ENCODE peak calls at places on chromosomes 12 and 14, in five cellular contexts. E is choroid plexus epithelial cell, U is cardiac fibroblast, M is AG10803, F is ascending aorta. G is an unnamed sample.

GRCh38 chr14:69066396-69067171 is 86.3 kb downstream of the DCAF5 start:
- DNase-seq in E (no peak), U (no peak), M (no peak), F (no peak), G (no peak)

GRCh38 chr12:22361785-22362184 is 27.3 kb upstream of the ST8SIA1 start:
- DNase-seq in E (no peak), U (no peak), M (no peak), F (no peak), G (no peak)

GRCh38 chr14:73770977-73771847 is 57.0 kb upstream of the PNMA1 start:
- DNase-seq in E (no peak), U (no peak), M (no peak), F (no peak), G (no peak)

GRCh38 chr12:46468813-46469212 is 96.2 kb upstream of the SLC38A2 start:
- DNase-seq in E (no peak), U (no peak), M (no peak), F (no peak), G (no peak)

GRCh38 chr12:3307419-3307818 is 183.6 kb upstream of the PRMT8 start:
- DNase-seq in E (no peak), U (no peak), M (no peak), F (no peak), G (no peak)

GRCh38 chr12:101779626-101780025 is 40.4 kb upstream of the SYCP3 start:
- DNase-seq in E (no peak), U (no peak), M (no peak), F (no peak), G (no peak)

GRCh38 chr12:25495336-25496097 is 57.6 kb downstream of the LMNTD1 start:
- DNase-seq in E (peak), U (peak), M (peak), F (no peak), G (peak)

GRCh38 chr14:22979748-22980392 is 2.5 kb downstream of the AJUBA start:
- DNase-seq in E (no peak), U (peak), M (no peak), F (peak), G (no peak)

GRCh38 chr14:51989293-51990234 is at the start of gene RTRAF:
- DNase-seq in E (peak), U (peak), M (peak), F (peak), G (peak)

GRCh38 chr12:19014243-19014642 is 115.3 kb upstream of the PLEKHA5 start:
- DNase-seq in E (peak), U (peak), M (peak), F (no peak), G (peak)

GRCh38 chr12:96313606-96314005 is 86.6 kb downstream of the CDK17 start:
- DNase-seq in E (no peak), U (no peak), M (no peak), F (no peak), G (no peak)

GRCh38 chr12:113196996-113197395 is 11.5 kb downstream of the RITA1 start:
- DNase-seq in E (peak), U (peak), M (peak), F (peak), G (peak)

GRCh38 chr12:128381961-128382360 is 115.0 kb downstream of the TMEM132C start:
- DNase-seq in E (no peak), U (no peak), M (no peak), F (no peak), G (no peak)

GRCh38 chr14:53295985-53296582 is 143.0 kb upstream of the DDHD1 start:
- DNase-seq in E (peak), U (peak), M (peak), F (no peak), G (peak)

GRCh38 chr14:23568600-23569310 is 1.2 kb upstream of the AP1G2 start:
- DNase-seq in E (peak), U (no peak), M (no peak), F (peak), G (no peak)

GRCh38 chr14:51147183-51147582 is 52.3 kb upstream of the TRIM9 start:
- DNase-seq in E (peak), U (peak), M (no peak), F (no peak), G (peak)

GRCh38 chr12:125249932-125250331 is 184.7 kb downstream of the AACS start:
- DNase-seq in E (no peak), U (no peak), M (no peak), F (no peak), G (no peak)

GRCh38 chr14:97177016-97177415 is 379.8 kb downstream of the VRK1 start:
- DNase-seq in E (no peak), U (no peak), M (peak), F (no peak), G (no peak)

GRCh38 chr12:14845350-14845750 is 2.0 kb upstream of the ART4 start:
- DNase-seq in E (peak), U (peak), M (peak), F (peak), G (peak)

GRCh38 chr14:85529803-85530574 is at the start of gene FLRT2:
- DNase-seq in E (peak), U (peak), M (peak), F (peak), G (peak)

GRCh38 chr12:85920324-85920947 is 46.3 kb downstream of the NTS start:
- DNase-seq in E (peak), U (peak), M (peak), F (no peak), G (peak)

GRCh38 chr12:76864791-76865400 is 13.9 kb downstream of the CSRP2 start:
- DNase-seq in E (no peak), U (no peak), M (no peak), F (no peak), G (no peak)

GRCh38 chr14:24117179-24117578 is 2.4 kb upstream of the NRL start:
- DNase-seq in E (no peak), U (no peak), M (no peak), F (no peak), G (no peak)

DNA sequence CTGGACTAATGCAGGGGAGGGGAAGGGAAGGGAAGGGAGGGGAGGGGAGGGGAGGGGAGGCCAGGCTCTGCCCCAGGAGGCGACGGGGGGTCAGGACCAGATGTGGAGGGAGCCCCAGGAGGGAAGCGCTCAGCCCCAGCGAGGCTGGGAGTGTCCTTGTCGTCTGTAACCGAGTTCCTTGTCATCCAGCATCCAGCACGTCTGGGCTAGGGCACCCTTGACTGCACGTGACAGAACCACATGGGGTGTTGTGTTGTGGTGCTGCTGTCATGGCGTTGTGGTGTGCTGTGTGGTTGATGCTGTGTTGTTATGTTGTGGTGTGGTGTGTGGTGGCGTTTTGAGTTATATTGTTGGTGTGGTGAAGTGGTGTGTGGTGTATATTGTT is 28.4 kb upstream of the SFSWAP start:
- DNase-seq in E (no peak), U (no peak), M (no peak), F (peak), G (no peak)
- H3K4me3 ChIP-seq in E (no peak), U (no peak), M (no peak), F (no peak), G (no peak)

GRCh38 chr14:105060751-105061427 is 4.3 kb downstream of the GPR132 start:
- DNase-seq in E (no peak), U (no peak), M (no peak), F (no peak), G (no peak)

GRCh38 chr14:105061428-105062047 is 3.7 kb downstream of the GPR132 start:
- DNase-seq in E (no peak), U (no peak), M (no peak), F (no peak), G (no peak)

GRCh38 chr14:105058521-105059034 is 6.7 kb downstream of the GPR132 start:
- DNase-seq in E (no peak), U (no peak), M (no peak), F (no peak), G (no peak)

GRCh38 chr14:105059917-105060565 is 5.2 kb downstream of the GPR132 start:
- DNase-seq in E (no peak), U (no peak), M (no peak), F (no peak), G (no peak)

DNA sequence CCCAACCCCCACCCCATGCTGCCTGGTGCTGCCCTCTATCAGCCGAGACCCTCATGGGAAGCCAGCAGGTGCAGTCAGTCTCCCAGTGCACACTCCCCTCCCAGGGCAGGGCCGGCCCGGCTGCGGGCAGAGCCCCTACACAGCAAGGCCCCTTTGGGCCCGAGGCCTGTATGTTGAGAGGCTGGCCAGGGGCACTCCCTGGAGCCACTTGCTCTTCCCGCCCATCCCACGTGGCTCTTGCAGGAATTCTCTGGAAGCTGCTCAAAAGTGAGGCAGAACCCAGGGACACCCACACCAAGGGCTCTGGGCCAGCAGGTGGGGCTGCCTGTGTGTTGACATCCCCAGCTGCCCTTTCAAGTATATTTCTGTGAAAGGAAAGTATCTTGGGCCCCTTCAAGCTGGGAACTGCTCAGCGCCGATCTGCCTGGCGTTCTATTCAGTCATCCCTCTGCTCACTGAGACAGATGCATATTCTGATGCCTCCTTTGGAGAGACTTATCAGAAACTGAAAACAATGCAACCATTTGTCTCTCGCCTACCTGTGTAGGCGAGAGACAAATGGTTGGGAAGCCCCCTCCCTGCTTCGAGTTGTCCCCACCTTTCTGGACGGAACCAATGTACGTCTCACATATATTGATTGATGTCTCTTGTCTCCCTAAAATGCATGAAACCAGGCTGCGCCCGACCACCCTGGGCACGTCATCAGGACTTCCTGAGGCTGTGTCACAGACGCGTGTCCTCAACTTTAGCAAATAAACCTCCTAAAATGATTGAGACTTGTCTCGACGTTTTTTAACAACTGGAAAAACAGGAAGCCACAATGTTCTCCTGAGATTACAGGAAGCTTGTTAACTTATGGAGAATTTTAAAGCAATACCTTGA is 6.0 kb downstream of the GPR132 start:
- DNase-seq in E (no peak), U (no peak), M (no peak), F (no peak), G (peak)
- TF ChIP-seq CTCF in E (no peak), U (no peak), M (no peak), F (no peak), G (no peak)

DNA sequence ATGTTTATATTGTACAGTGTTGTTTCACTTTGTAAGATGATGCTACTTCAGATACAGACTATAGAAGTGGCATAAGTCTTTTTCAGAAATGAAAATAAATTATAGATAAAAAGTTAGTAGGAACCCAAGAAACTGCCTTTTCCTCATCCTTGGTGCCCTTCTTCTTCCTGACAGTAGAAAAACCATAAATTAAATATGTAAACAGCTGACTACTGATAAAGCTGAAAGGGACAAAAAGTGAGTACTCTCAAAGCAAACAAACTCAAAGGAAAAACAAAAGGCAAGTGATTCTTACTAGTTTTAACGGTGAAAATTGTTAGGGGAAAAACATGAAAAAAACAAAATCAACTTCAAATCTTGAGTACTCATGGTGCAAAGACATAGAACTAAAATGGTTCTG is 8.6 kb upstream of the C12orf50 start:
- DNase-seq in E (no peak), U (no peak), M (no peak), F (no peak), G (no peak)
- H3K4me3 ChIP-seq in E (no peak), U (no peak), M (no peak), F (no peak), G (no peak)

GRCh38 chr12:65988596-65988995 is 142.0 kb downstream of the LLPH start:
- DNase-seq in E (no peak), U (no peak), M (no peak), F (no peak), G (no peak)

GRCh38 chr12:65990592-65990991 is 140.0 kb downstream of the LLPH start:
- DNase-seq in E (no peak), U (no peak), M (no peak), F (no peak), G (no peak)

GRCh38 chr12:65984227-65984479 is 146.4 kb downstream of the LLPH start:
- DNase-seq in E (no peak), U (no peak), M (no peak), F (no peak), G (no peak)

GRCh38 chr12:65986047-65986446 is 144.5 kb downstream of the LLPH start:
- DNase-seq in E (peak), U (peak), M (no peak), F (no peak), G (no peak)
- TF ChIP-seq CTCF in E (peak), U (no peak), M (peak), F (no peak), G (peak)

DNA sequence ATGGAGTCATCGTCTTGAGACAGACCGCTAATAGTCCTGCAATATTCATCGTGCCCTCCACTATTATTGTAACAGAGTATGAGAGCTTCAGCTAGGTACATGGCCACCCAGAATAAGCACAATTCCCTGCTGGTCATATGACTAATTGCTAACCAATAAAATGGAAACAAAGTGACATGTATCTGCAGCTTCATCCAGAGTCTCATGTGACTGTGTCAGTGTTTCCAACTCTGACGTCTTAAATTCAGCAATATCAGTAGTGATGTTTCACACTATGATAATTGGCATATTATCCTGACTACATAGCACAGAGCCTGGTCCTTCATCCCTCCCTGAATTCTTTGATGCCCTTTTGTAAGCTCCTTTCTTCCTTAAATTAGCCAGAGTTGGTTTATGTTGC is 167.4 kb downstream of the RPS29 start:
- DNase-seq in E (no peak), U (peak), M (no peak), F (no peak), G (no peak)
- H3K4me3 ChIP-seq in E (no peak), U (no peak), M (no peak), F (no peak), G (no peak)

DNA sequence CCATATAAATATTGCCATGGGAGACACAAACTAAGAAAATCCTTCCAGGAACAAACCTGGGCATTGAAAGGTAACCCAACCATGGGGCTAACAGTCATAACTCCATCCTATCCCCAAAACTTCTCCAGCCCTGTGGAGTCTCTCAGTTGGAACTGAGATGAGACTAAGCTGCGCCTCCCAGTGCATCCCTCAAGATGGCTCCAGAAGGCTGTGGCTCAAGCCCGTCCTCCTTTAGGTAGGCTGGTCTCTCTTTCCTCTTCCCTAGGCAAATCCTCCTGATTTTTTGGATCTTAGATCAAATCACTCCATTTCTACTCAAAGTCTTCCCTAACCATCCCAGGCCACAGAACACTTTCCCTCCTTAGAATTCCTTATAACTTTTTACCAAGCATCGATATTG is 364.3 kb upstream of the CCDC196 start:
- DNase-seq in E (no peak), U (no peak), M (no peak), F (no peak), G (no peak)
- TF ChIP-seq CTCF in E (no peak), U (no peak), M (no peak), F (no peak), G (no peak)

G was measured in fibroblast of the aortic adventitia.